ENCODE peak calls at places on chromosomes 13 and 19, in five cellular contexts. One of them, this sample, is unnamed.

GRCh38 chr13:48595330-48596127 is 58.2 kb upstream of the CYSLTR2 start:
- DNase-seq in GM23338: peak; percentile 68
- DNase-seq in thyroid gland: peak; percentile 67
- DNase-seq in activated B cell treated with CpG ODN at 0.5 μM for 24 hours: no peak
- DNase-seq in Peyer's patch: no peak
- DNase-seq in this sample: no peak

GRCh38 chr13:73190477-73190876 is 131.7 kb downstream of the KLF5 start:
- DNase-seq in GM23338: no peak
- DNase-seq in thyroid gland: no peak
- DNase-seq in activated B cell treated with CpG ODN at 0.5 μM for 24 hours: no peak
- DNase-seq in Peyer's patch: no peak
- DNase-seq in this sample: no peak

GRCh38 chr19:10836478-10837325 is 690 bp upstream of the TMED1 start:
- DNase-seq in GM23338: peak; percentile 83
- DNase-seq in thyroid gland: peak; percentile 75
- DNase-seq in activated B cell treated with CpG ODN at 0.5 μM for 24 hours: no peak
- DNase-seq in Peyer's patch: peak; percentile 86
- DNase-seq in this sample: peak; percentile 67

GRCh38 chr19:45913874-45914830 is at the start of gene NANOS2:
- DNase-seq in GM23338: peak; percentile 98
- DNase-seq in thyroid gland: no peak
- DNase-seq in activated B cell treated with CpG ODN at 0.5 μM for 24 hours: no peak
- DNase-seq in Peyer's patch: no peak
- DNase-seq in this sample: no peak

GRCh38 chr13:47478985-47479384 is 522.1 kb downstream of the SUCLA2 start:
- DNase-seq in GM23338: no peak
- DNase-seq in thyroid gland: no peak
- DNase-seq in activated B cell treated with CpG ODN at 0.5 μM for 24 hours: no peak
- DNase-seq in Peyer's patch: no peak
- DNase-seq in this sample: no peak

GRCh38 chr13:36753176-36753575 is 65.8 kb upstream of the RFXAP start:
- DNase-seq in GM23338: no peak
- DNase-seq in thyroid gland: no peak
- DNase-seq in activated B cell treated with CpG ODN at 0.5 μM for 24 hours: no peak
- DNase-seq in Peyer's patch: no peak
- DNase-seq in this sample: no peak

GRCh38 chr19:50980203-50980602 is 3.5 kb downstream of the KLK7 start:
- DNase-seq in GM23338: peak; percentile 26
- DNase-seq in thyroid gland: no peak
- DNase-seq in activated B cell treated with CpG ODN at 0.5 μM for 24 hours: no peak
- DNase-seq in Peyer's patch: no peak
- DNase-seq in this sample: no peak

GRCh38 chr19:51114087-51114714 is 6.0 kb upstream of the CTU1 start:
- DNase-seq in GM23338: no peak
- DNase-seq in thyroid gland: no peak
- DNase-seq in activated B cell treated with CpG ODN at 0.5 μM for 24 hours: no peak
- DNase-seq in Peyer's patch: no peak
- DNase-seq in this sample: no peak

GRCh38 chr19:39310558-39311311 is 9.9 kb downstream of the LRFN1 start:
- DNase-seq in GM23338: peak; percentile 84
- DNase-seq in thyroid gland: no peak
- DNase-seq in activated B cell treated with CpG ODN at 0.5 μM for 24 hours: no peak
- DNase-seq in Peyer's patch: no peak
- DNase-seq in this sample: no peak

GRCh38 chr19:3482507-3483225 is 575 bp downstream of the SMIM44 start:
- DNase-seq in GM23338: no peak
- DNase-seq in thyroid gland: no peak
- DNase-seq in activated B cell treated with CpG ODN at 0.5 μM for 24 hours: no peak
- DNase-seq in Peyer's patch: peak; percentile 87
- DNase-seq in this sample: no peak

GRCh38 chr13:98174995-98175394 is 2.1 kb downstream of the RNF113B start:
- DNase-seq in GM23338: no peak
- DNase-seq in thyroid gland: no peak
- DNase-seq in activated B cell treated with CpG ODN at 0.5 μM for 24 hours: no peak
- DNase-seq in Peyer's patch: no peak
- DNase-seq in this sample: no peak

GRCh38 chr13:27006519-27007161 is 165.0 kb downstream of the USP12 start:
- DNase-seq in GM23338: peak; percentile 55
- DNase-seq in thyroid gland: no peak
- DNase-seq in activated B cell treated with CpG ODN at 0.5 μM for 24 hours: no peak
- DNase-seq in Peyer's patch: peak; percentile 63
- DNase-seq in this sample: peak; percentile 47

GRCh38 chr13:106153876-106154275 is 381.6 kb downstream of the EFNB2 start:
- DNase-seq in GM23338: no peak
- DNase-seq in thyroid gland: no peak
- DNase-seq in activated B cell treated with CpG ODN at 0.5 μM for 24 hours: no peak
- DNase-seq in Peyer's patch: no peak
- DNase-seq in this sample: no peak

GRCh38 chr19:45254044-45254531 is 3.0 kb downstream of the MARK4 start:
- DNase-seq in GM23338: peak; percentile 52
- DNase-seq in thyroid gland: no peak
- DNase-seq in activated B cell treated with CpG ODN at 0.5 μM for 24 hours: no peak
- DNase-seq in Peyer's patch: no peak
- DNase-seq in this sample: no peak

GRCh38 chr19:50662442-50663279 is 13.4 kb downstream of the C19orf81 start:
- DNase-seq in GM23338: no peak
- DNase-seq in thyroid gland: no peak
- DNase-seq in activated B cell treated with CpG ODN at 0.5 μM for 24 hours: no peak
- DNase-seq in Peyer's patch: no peak
- DNase-seq in this sample: no peak

GRCh38 chr13:20127563-20128458 is 33.0 kb downstream of the GJA3 start:
- DNase-seq in GM23338: peak; percentile 68
- DNase-seq in thyroid gland: peak; percentile 71
- DNase-seq in activated B cell treated with CpG ODN at 0.5 μM for 24 hours: peak; percentile 31
- DNase-seq in Peyer's patch: peak; percentile 76
- DNase-seq in this sample: no peak

GRCh38 chr13:73092831-73093230 is 34.0 kb downstream of the KLF5 start:
- DNase-seq in GM23338: no peak
- DNase-seq in thyroid gland: no peak
- DNase-seq in activated B cell treated with CpG ODN at 0.5 μM for 24 hours: no peak
- DNase-seq in Peyer's patch: no peak
- DNase-seq in this sample: no peak

GRCh38 chr19:31656507-31656906 is 307.3 kb upstream of the TSHZ3 start:
- DNase-seq in GM23338: no peak
- DNase-seq in thyroid gland: no peak
- DNase-seq in activated B cell treated with CpG ODN at 0.5 μM for 24 hours: no peak
- DNase-seq in Peyer's patch: no peak
- DNase-seq in this sample: no peak

GRCh38 chr13:88176231-88176630 is 505.1 kb downstream of the SLITRK5 start:
- DNase-seq in GM23338: no peak
- DNase-seq in thyroid gland: no peak
- DNase-seq in activated B cell treated with CpG ODN at 0.5 μM for 24 hours: no peak
- DNase-seq in Peyer's patch: no peak
- DNase-seq in this sample: no peak

GRCh38 chr19:2274937-2275535 is 6.9 kb downstream of the PEAK3 start:
- DNase-seq in GM23338: peak; percentile 87
- DNase-seq in thyroid gland: peak; percentile 65
- DNase-seq in activated B cell treated with CpG ODN at 0.5 μM for 24 hours: no peak
- DNase-seq in Peyer's patch: peak; percentile 77
- DNase-seq in this sample: no peak

GRCh38 chr19:35848486-35848885 is 3.8 kb downstream of the NPHS1 start:
- DNase-seq in GM23338: no peak
- DNase-seq in thyroid gland: no peak
- DNase-seq in activated B cell treated with CpG ODN at 0.5 μM for 24 hours: no peak
- DNase-seq in Peyer's patch: no peak
- DNase-seq in this sample: no peak

GRCh38 chr13:23799945-23800344 is 89.3 kb downstream of the MIPEP start:
- DNase-seq in GM23338: no peak
- DNase-seq in thyroid gland: no peak
- DNase-seq in activated B cell treated with CpG ODN at 0.5 μM for 24 hours: no peak
- DNase-seq in Peyer's patch: no peak
- DNase-seq in this sample: no peak

GRCh38 chr19:43504426-43505185 is at the start of gene PHLDB3:
- DNase-seq in GM23338: peak; percentile 65
- DNase-seq in thyroid gland: peak; percentile 49
- DNase-seq in activated B cell treated with CpG ODN at 0.5 μM for 24 hours: no peak
- DNase-seq in Peyer's patch: peak; percentile 76
- DNase-seq in this sample: no peak

GRCh38 chr13:77928909-77929308 is 10.3 kb upstream of the EDNRB start:
- DNase-seq in GM23338: no peak
- DNase-seq in thyroid gland: no peak
- DNase-seq in activated B cell treated with CpG ODN at 0.5 μM for 24 hours: no peak
- DNase-seq in Peyer's patch: no peak
- DNase-seq in this sample: no peak

GRCh38 chr19:44303976-44304568 is 753 bp downstream of the ZNF235 start:
- DNase-seq in GM23338: peak; percentile 17
- DNase-seq in thyroid gland: peak; percentile 3
- DNase-seq in activated B cell treated with CpG ODN at 0.5 μM for 24 hours: no peak
- DNase-seq in Peyer's patch: no peak
- DNase-seq in this sample: no peak

GRCh38 chr19:624433-625109 is 8.8 kb downstream of the POLRMT start:
- DNase-seq in GM23338: no peak
- DNase-seq in thyroid gland: no peak
- DNase-seq in activated B cell treated with CpG ODN at 0.5 μM for 24 hours: no peak
- DNase-seq in Peyer's patch: no peak
- DNase-seq in this sample: no peak

GRCh38 chr19:622666-623065 is 10.7 kb downstream of the POLRMT start:
- DNase-seq in GM23338: no peak
- DNase-seq in thyroid gland: no peak
- DNase-seq in activated B cell treated with CpG ODN at 0.5 μM for 24 hours: no peak
- DNase-seq in Peyer's patch: no peak
- DNase-seq in this sample: no peak

GRCh38 chr19:623175-623916 is 10.0 kb downstream of the POLRMT start:
- DNase-seq in GM23338: no peak
- DNase-seq in thyroid gland: no peak
- DNase-seq in activated B cell treated with CpG ODN at 0.5 μM for 24 hours: no peak
- DNase-seq in Peyer's patch: no peak
- DNase-seq in this sample: no peak

GRCh38 chr19:625257-625656 is 8.1 kb downstream of the POLRMT start:
- DNase-seq in GM23338: no peak
- DNase-seq in thyroid gland: no peak
- DNase-seq in activated B cell treated with CpG ODN at 0.5 μM for 24 hours: no peak
- DNase-seq in Peyer's patch: no peak
- DNase-seq in this sample: no peak

GRCh38 chr19:623974-624373 is 9.4 kb downstream of the POLRMT start:
- DNase-seq in GM23338: no peak
- DNase-seq in thyroid gland: no peak
- DNase-seq in activated B cell treated with CpG ODN at 0.5 μM for 24 hours: no peak
- DNase-seq in Peyer's patch: no peak
- DNase-seq in this sample: no peak
- TF ChIP-seq CTCF in GM23338: peak; percentile 33
- TF ChIP-seq CTCF in thyroid gland: no peak
- TF ChIP-seq CTCF in activated B cell treated with CpG ODN at 0.5 μM for 24 hours: no peak
- TF ChIP-seq CTCF in Peyer's patch: no peak
- TF ChIP-seq CTCF in this sample: no peak

DNA sequence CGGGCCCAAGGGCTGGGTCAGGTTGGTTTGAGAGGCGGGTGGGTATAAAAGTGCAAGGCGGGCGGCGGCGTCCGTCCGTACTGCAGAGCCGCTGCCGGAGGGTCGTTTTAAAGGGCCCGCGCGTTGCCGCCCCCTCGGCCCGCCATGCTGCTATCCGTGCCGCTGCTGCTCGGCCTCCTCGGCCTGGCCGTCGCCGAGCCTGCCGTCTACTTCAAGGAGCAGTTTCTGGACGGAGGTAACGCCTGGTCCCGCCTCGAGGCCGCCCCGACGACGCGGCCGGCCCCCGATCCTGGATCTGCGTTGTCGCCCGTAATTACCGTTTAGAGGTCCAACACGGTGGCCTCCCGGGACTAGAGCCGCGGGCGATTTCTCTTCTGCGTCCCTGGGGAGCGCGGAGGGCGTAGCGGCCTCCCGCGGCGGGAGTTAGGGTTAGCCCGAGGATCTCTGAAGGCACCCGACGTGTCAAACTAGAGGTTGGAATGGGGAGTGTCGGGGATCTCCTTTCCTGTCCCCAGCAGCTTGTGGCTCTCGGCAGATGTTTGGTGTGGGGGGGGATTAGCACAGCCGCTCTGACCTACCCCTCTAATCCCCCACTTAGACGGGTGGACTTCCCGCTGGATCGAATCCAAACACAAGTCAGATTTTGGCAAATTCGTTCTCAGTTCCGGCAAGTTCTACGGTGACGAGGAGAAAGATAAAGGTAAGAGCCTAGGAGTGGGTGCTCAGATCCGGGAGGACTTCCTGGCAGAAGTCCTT is at the start of gene CALR:
- DNase-seq in GM23338: no peak
- DNase-seq in thyroid gland: peak; percentile 22
- DNase-seq in activated B cell treated with CpG ODN at 0.5 μM for 24 hours: no peak
- DNase-seq in Peyer's patch: no peak
- DNase-seq in this sample: no peak
- TF ChIP-seq CTCF in GM23338: no peak
- TF ChIP-seq CTCF in thyroid gland: no peak
- TF ChIP-seq CTCF in activated B cell treated with CpG ODN at 0.5 μM for 24 hours: no peak
- TF ChIP-seq CTCF in Peyer's patch: peak; percentile 12
- TF ChIP-seq CTCF in this sample: no peak

DNA sequence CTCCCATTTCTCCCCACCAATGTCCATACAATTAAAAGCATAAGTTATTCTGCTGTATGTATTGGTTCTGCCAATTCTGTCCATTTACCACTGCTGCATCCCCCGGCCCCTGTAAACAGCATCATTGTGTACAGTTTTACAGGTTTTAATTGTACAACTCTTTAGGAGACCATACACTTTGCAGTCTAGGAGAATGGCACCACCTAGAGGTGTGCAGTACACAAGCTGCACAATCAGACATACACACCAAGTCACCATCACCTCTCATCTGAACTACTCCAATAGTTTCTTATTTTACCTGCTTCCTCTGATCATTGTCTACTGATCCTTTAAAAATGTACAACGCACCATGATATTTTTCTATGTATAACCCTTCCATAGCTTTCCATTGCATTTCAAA is 855.9 kb upstream of the KLHL1 start:
- DNase-seq in GM23338: no peak
- DNase-seq in thyroid gland: no peak
- DNase-seq in activated B cell treated with CpG ODN at 0.5 μM for 24 hours: no peak
- DNase-seq in Peyer's patch: no peak
- DNase-seq in this sample: no peak
- TF ChIP-seq CTCF in GM23338: peak; percentile 69
- TF ChIP-seq CTCF in thyroid gland: no peak
- TF ChIP-seq CTCF in activated B cell treated with CpG ODN at 0.5 μM for 24 hours: no peak
- TF ChIP-seq CTCF in Peyer's patch: no peak
- TF ChIP-seq CTCF in this sample: peak; percentile 75

DNA sequence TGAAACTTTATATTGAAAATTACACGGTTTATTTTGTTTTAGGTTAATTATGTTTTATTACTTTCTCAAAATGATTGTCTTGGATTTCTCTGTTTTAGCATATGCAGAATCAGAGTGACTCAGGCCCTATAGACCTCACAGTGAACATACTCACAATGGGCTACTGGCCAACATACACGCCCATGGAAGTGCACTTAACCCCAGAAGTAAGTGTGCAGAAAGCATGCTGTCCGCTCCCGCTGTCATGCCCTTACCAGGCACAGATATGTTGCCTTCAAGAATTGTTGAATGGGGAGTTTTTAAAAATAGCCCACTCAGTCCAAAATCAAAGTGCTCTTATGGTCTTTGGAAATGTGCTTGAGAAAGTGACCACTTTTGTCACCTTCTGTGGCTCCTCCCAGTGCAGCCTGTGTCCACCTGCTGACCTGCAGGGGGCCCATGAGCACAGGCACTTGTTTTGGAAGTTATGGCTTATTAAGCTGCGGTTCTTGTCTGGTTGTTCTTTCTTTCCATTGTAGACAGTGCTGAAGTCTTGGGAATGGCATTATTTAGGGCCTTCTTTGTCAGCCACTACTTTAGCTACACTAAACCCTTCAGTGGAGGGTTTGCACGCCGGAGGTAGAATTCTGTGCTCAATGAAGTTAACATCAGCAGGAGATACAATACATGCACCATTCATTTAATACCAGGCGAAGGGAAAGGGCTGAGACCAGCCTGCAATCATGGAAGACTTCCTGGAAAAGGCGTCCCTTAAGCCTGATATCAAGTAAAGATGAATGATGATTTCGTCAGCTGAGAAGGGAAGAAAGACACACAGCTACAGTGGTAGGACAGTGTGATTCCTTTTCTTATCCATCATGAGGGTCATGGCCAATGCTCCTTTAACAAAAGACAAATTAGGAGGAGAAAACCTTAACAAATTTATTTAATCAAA is 36.7 kb downstream of the CUL4A start:
- DNase-seq in GM23338: peak; percentile 25
- DNase-seq in thyroid gland: peak; percentile 59
- DNase-seq in activated B cell treated with CpG ODN at 0.5 μM for 24 hours: no peak
- DNase-seq in Peyer's patch: no peak
- DNase-seq in this sample: no peak
- TF ChIP-seq CTCF in GM23338: peak; percentile 46
- TF ChIP-seq CTCF in thyroid gland: no peak
- TF ChIP-seq CTCF in activated B cell treated with CpG ODN at 0.5 μM for 24 hours: no peak
- TF ChIP-seq CTCF in Peyer's patch: no peak
- TF ChIP-seq CTCF in this sample: no peak

This sample was measured in D721Med.